ENCODE peak calls at places on chromosome 6, in five cellular contexts. X is stomach, Z is OCI-LY7, Q is PC-3, U is uterus. C is an unnamed sample. For H3K4me1, the result is how much of the 10 kb centered on the place peaks cover.

GRCh38 chr6:170448317-170448716 is 104.8 kb downstream of the PSMB1 start:
- DNase-seq in Z (no peak), Q (no peak), U (no peak), X (no peak), C (no peak)

GRCh38 chr6:165717732-165718465 is 54.9 kb upstream of the PDE10A start:
- DNase-seq in Z (no peak), Q (peak), X (no peak), U (no peak), C (no peak)

GRCh38 chr6:21953831-21954801 is 342.7 kb downstream of the PRL start:
- DNase-seq in Z (no peak), X (no peak), U (peak), Q (peak), C (no peak)

GRCh38 chr6:46170357-46171289 is at the start of gene ENPP5:
- DNase-seq in Q (peak), X (peak), Z (peak), U (peak), C (peak)

GRCh38 chr6:104161960-104162669 is 697.6 kb downstream of the HACE1 start:
- DNase-seq in Q (peak), X (no peak), Z (no peak), U (no peak), C (no peak)

GRCh38 chr6:154156135-154156948 is 117.3 kb downstream of the OPRM1 start:
- DNase-seq in X (peak), U (peak), Q (peak), Z (peak), C (peak)

GRCh38 chr6:31558631-31559500 is 11.5 kb downstream of the NFKBIL1 start:
- DNase-seq in Q (no peak), X (no peak), U (peak), Z (peak), C (peak)

GRCh38 chr6:108621117-108621516 is 60.4 kb downstream of the FOXO3 start:
- DNase-seq in Q (peak), X (peak), U (no peak), Z (no peak), C (no peak)

GRCh38 chr6:20589266-20589665 is 55.0 kb downstream of the CDKAL1 start:
- DNase-seq in Z (no peak), U (no peak), X (no peak), Q (peak), C (no peak)

GRCh38 chr6:144477841-144478240 is 192.7 kb downstream of the UTRN start:
- DNase-seq in X (no peak), Z (no peak), Q (no peak), U (no peak), C (no peak)

GRCh38 chr6:33018904-33019303 is 9.5 kb upstream of the HLA-DOA start:
- DNase-seq in X (peak), Q (no peak), Z (no peak), U (peak), C (no peak)

GRCh38 chr6:163243083-163243482 is 171.4 kb upstream of the QKI start:
- DNase-seq in U (no peak), Q (no peak), X (no peak), Z (no peak), C (no peak)

GRCh38 chr6:25199544-25199943 is 79.6 kb upstream of the CARMIL1 start:
- DNase-seq in Z (no peak), U (no peak), Q (no peak), X (no peak), C (no peak)

GRCh38 chr6:127946388-127946787 is 45.5 kb upstream of the THEMIS start:
- DNase-seq in Q (no peak), U (no peak), X (no peak), Z (no peak), C (no peak)

GRCh38 chr6:144158133-144158532 is 7.8 kb downstream of the STX11 start:
- DNase-seq in X (no peak), U (peak), Q (peak), Z (no peak), C (no peak)

GRCh38 chr6:56944651-56945050 is 10.3 kb upstream of the BEND6 start:
- DNase-seq in U (no peak), Q (no peak), X (no peak), Z (no peak), C (no peak)

GRCh38 chr6:39416728-39417127 is 94.2 kb upstream of the KCNK16 start:
- DNase-seq in X (no peak), Z (no peak), Q (peak), U (no peak), C (no peak)

GRCh38 chr6:4057036-4057435 is 21.9 kb downstream of the FAM217A start:
- DNase-seq in U (no peak), Z (no peak), X (no peak), Q (no peak), C (no peak)

GRCh38 chr6:4059115-4059777 is 19.7 kb downstream of the FAM217A start:
- DNase-seq in U (no peak), Q (peak), Z (no peak), X (no peak), C (no peak)

DNA sequence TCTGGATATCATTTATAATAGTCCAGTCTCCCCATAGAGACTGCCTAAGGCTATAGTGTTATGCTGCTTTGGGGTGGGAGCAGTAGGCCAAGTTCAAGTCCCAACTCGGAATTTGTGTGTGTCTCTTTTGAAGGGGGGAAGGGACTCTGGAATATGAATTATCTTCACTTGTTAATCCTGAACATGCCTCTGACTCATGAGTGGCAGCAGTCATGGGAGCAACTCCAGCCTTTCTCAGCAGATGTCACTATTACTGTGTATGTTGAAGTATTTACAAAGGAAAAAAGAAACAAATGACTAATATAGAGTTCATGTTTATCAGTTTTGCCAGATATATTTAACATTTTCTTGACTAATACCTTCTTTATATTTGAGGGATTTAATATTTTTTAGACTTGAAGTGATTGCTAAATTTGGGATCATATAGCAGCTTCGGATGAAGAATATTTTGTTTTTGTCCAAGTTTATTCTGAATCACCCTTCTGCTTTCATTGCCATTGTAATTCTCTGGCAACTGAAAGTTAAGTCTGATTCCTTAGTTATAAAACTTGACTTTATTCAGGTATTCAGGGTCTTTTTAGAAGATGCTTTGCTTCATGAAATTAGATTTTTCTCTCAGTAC is 23.4 kb downstream of the FAM217A start:
- DNase-seq in X (peak), Z (peak), U (no peak), Q (peak), C (no peak)
- TF ChIP-seq CTCF in X (peak), Z (peak), U (no peak), Q (peak), C (peak)

DNA sequence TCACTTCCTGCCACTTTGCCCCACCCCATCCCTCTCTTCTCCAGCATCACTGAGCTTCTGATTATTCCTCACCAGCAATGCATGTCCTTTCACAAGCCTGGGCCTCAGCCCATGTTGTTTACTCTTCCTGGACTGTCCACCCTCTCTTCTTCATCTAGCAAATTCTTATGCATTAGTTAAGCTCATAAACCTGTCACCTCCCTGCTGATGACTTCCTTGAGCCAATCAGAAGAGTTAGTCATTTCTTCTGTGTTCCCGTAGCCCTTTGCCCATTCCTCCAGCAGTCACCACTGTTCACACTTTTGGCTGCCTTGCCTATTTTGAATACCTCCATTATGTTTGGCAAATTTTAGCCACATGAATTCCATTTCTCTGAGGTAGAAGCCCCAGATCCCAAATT is 4.1 kb upstream of the CRYBG1 start:
- DNase-seq in Q (no peak), Z (no peak), U (no peak), X (no peak), C (no peak)
- H3K4me1 ChIP-seq in Q (under half), Z (under half), U (under half), X (under half), C (under half)

DNA sequence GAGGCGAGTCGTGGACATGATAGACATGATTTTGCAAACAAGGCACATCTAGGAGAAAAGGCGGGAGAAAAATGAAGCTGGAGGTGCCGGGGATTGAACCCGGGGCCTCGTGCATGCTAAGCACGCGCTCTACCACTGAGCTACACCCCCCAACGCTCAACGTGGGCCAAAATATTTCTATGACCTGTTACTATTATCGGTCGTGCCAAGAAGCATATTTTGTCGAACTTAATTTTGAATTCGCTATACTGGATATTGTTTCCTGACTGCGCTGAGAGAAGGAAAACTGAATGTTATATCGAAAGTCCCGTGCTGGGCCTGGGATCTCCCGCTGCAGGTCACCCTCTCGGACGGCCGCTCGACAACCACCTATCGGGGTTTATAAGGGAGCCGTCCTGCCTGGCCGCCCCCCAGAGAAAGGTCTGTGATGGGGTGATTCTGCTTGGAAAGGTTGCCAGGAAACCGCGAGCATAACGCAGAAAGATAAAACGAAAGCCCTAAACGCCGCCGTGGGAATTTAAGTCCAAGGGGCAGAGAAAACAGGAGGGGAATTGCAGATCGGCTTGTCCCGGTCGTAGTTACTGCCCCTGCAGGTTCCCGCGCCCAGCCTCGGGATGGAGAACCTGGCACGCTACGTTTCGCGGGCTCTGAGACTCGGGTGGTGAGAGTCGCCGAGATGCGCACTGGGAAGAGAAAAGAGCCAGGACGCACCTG is 60.0 kb downstream of the TRIM27 start:
- DNase-seq in Z (peak), X (peak), Q (peak), U (peak), C (peak)
- TF ChIP-seq CTCF in Z (no peak), X (no peak), Q (no peak), U (no peak), C (no peak)

GRCh38 chr6:156782691-156783320 is 5.6 kb downstream of the ARID1B start:
- DNase-seq in Q (no peak), U (no peak), X (no peak), Z (no peak), C (no peak)

GRCh38 chr6:156780962-156781705 is 4.0 kb downstream of the ARID1B start:
- DNase-seq in U (no peak), X (no peak), Z (no peak), Q (no peak), C (no peak)

GRCh38 chr6:156781882-156782631 is 4.9 kb downstream of the ARID1B start:
- DNase-seq in X (no peak), Q (no peak), Z (no peak), U (no peak), C (no peak)

GRCh38 chr6:156786652-156787051 is 9.5 kb downstream of the ARID1B start:
- DNase-seq in Q (no peak), X (no peak), Z (no peak), U (no peak), C (no peak)

DNA sequence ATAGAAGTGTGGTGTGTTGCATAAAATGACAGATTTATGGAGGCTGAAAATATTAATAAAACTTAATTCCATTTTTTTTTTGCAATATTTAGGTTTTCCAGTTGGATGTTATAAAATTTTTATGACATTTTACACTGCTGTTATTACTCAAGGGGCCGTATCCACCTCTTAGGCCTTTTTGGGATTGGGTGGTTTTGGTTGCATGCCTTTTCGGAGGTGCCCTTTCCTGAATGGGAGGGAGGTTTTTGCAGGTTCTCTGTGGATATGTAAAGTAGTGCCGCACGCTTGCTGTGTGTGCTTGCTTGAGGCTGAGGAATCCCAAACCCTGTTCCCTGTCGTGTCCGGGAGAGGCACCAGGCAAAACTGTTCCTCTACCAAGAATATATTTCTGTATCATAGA is 6.8 kb downstream of the ARID1B start:
- DNase-seq in X (no peak), Q (no peak), Z (no peak), U (no peak), C (no peak)
- H3K4me1 ChIP-seq in X (under half), Q (under half), Z (half or more), U (under half), C (under half)

GRCh38 chr6:3235969-3236368 is 8.5 kb upstream of the TUBB2B start:
- DNase-seq in X (no peak), Z (no peak), U (no peak), Q (no peak), C (no peak)

GRCh38 chr6:3235486-3235885 is 8.0 kb upstream of the TUBB2B start:
- DNase-seq in Q (no peak), Z (no peak), X (no peak), U (no peak), C (no peak)

GRCh38 chr6:3237761-3238662 is 10.6 kb upstream of the TUBB2B start:
- DNase-seq in Q (no peak), U (no peak), X (no peak), Z (peak), C (no peak)

GRCh38 chr6:3240595-3240994 is 13.1 kb upstream of the TUBB2B start:
- DNase-seq in Z (no peak), X (no peak), U (no peak), Q (no peak), C (no peak)

DNA sequence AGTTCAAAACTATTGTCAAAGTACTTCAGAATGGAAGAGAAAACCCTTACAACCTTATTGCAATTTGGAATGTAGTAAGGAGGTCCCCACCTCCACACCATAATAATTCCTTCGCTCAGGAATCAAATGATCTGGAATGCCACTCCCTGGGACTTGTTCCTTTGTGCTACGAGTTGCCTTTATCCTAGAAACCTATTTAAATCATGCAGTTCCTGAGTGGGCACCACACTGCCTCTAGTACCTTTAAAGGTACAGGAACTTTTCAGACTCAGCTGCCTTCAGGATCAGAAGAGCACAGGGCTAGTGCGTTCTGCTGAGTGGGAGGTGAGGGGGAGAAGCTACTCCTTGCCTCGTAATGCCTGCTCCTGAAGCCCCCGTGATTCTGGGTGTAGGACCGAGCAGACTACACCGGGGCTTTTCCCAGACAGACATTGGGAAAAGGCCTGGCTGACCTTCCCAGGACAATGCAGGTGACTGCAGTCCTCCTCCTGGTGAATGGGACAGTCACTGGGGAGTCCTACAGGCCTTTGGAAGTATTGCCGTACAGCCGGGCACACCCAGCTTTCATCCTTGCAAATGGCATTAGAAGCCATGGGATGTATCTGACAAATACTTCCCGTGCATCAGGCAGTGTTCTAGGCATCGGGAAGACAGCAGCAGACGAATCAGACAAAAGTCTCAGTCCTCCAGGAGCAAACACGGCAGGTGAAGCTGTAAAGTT is 11.8 kb upstream of the TUBB2B start:
- DNase-seq in U (no peak), X (no peak), Q (peak), Z (no peak), C (no peak)
- TF ChIP-seq CTCF in U (no peak), X (no peak), Q (peak), Z (no peak), C (no peak)

DNA sequence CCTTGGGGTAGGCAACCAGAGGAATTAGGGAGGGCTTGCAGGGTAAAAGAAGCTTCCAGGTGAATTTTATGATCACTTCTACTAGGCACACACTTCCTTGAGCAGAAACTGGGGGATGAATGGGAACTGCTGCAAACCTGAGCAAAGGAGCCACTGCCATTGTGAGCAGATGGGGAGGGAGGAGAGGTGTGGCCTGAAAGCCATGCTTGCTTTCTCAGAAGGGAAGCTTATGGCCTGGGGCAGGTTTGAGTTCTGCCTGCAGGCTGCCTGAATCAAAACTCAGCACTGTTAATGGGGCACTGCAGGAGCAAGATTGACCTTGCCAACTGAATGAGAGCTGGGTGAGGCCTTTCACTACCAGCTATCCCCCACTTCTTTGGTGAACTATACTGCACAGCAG is 328.1 kb downstream of the NKAIN2 start:
- DNase-seq in Z (no peak), Q (no peak), X (no peak), U (no peak), C (no peak)
- H3K4me1 ChIP-seq in Z (under half), Q (under half), X (under half), U (under half), C (under half)

GRCh38 chr6:16819752-16820151 is 58.5 kb upstream of the ATXN1 start:
- DNase-seq in U (no peak), X (no peak), Z (no peak), Q (peak), C (no peak)
- TF ChIP-seq CTCF in U (no peak), X (no peak), Z (peak), Q (peak), C (no peak)